ENCODE peak calls at places on chromosomes 6 and 20, in four cellular contexts. N, M, I and P are unnamed samples.

GRCh38 chr6:117976030-117976651 is 69.1 kb downstream of the SLC35F1 start:
- DNase-seq in N (no peak), M (peak; percentile 61), I (no peak), P (no peak)

GRCh38 chr6:122049341-122049740 is 350.1 kb upstream of the HSF2 start:
- DNase-seq in N (no peak), M (no peak), I (peak; percentile 38), P (no peak)

GRCh38 chr20:35568645-35569044 is 26.8 kb downstream of the ERGIC3 start:
- DNase-seq in N (peak; percentile 27), M (peak; percentile 78), I (no peak), P (no peak)

GRCh38 chr20:50153153-50153499 is 397 bp downstream of the PEDS1 start:
- DNase-seq in N (peak; percentile 44), M (no peak), I (no peak), P (peak; percentile 82)

GRCh38 chr6:35568967-35569606 is 56.4 kb upstream of the TULP1 start:
- DNase-seq in N (peak; percentile 58), M (peak; percentile 16), I (no peak), P (peak; percentile 80)

GRCh38 chr20:59438201-59438600 is 137.8 kb downstream of the EDN3 start:
- DNase-seq in N (no peak), M (no peak), I (no peak), P (no peak)

GRCh38 chr20:43243672-43244269 is 54.1 kb upstream of the PTPRT start:
- DNase-seq in N (no peak), M (no peak), I (no peak), P (no peak)

GRCh38 chr6:109260126-109260525 is 122.1 kb downstream of the CD164 start:
- DNase-seq in N (no peak), M (no peak), I (no peak), P (no peak)

GRCh38 chr6:43060034-43060754 is 763 bp downstream of the KLC4 start:
- DNase-seq in N (peak; percentile 88), M (peak; percentile 87), I (no peak), P (no peak)

GRCh38 chr20:26167499-26167898 is 470.8 kb upstream of the ZNF337 start:
- DNase-seq in N (no peak), M (no peak), I (no peak), P (no peak)

GRCh38 chr6:106591111-106591825 is 38.0 kb downstream of the RTN4IP1 start:
- DNase-seq in N (no peak), M (peak; percentile 15), I (no peak), P (no peak)

GRCh38 chr6:143099647-143100046 is 39.0 kb downstream of the AIG1 start:
- DNase-seq in N (no peak), M (no peak), I (no peak), P (no peak)

GRCh38 chr6:13454286-13455221 is 32.8 kb downstream of the GFOD1 start:
- DNase-seq in N (peak; percentile 62), M (no peak), I (no peak), P (peak; percentile 84)

GRCh38 chr20:62618622-62619529 is 23.4 kb upstream of the SLCO4A1 start:
- DNase-seq in N (peak; percentile 20), M (no peak), I (no peak), P (no peak)

GRCh38 chr6:47129129-47129528 is 87.0 kb upstream of the ADGRF1 start:
- DNase-seq in N (no peak), M (no peak), I (no peak), P (no peak)

GRCh38 chr6:33450434-33450833 is 3.9 kb upstream of the ZBTB9 start:
- DNase-seq in N (no peak), M (no peak), I (no peak), P (no peak)

GRCh38 chr6:154962751-154963150 is 32.4 kb upstream of the TIAM2 start:
- DNase-seq in N (no peak), M (peak; percentile 40), I (no peak), P (no peak)

GRCh38 chr6:57198926-57199636 is 23.0 kb downstream of the RAB23 start:
- DNase-seq in N (peak; percentile 53), M (no peak), I (no peak), P (no peak)

GRCh38 chr6:20301256-20301655 is 89.0 kb upstream of the MBOAT1 start:
- DNase-seq in N (no peak), M (no peak), I (no peak), P (no peak)

GRCh38 chr6:170523256-170524187 is 29.6 kb downstream of the PSMB1 start:
- DNase-seq in N (no peak), M (no peak), I (no peak), P (no peak)

GRCh38 chr6:73064261-73064660 is 161.0 kb downstream of the KHDC1L start:
- DNase-seq in N (no peak), M (no peak), I (no peak), P (no peak)

GRCh38 chr6:168640181-168640580 is 199.2 kb downstream of the SMOC2 start:
- DNase-seq in N (no peak), M (no peak), I (no peak), P (no peak)

GRCh38 chr6:46320505-46320904 is 149.7 kb upstream of the ENPP5 start:
- DNase-seq in N (no peak), M (no peak), I (no peak), P (no peak)

GRCh38 chr20:57795347-57795697 is 85.5 kb upstream of the PMEPA1 start:
- DNase-seq in N (no peak), M (peak; percentile 39), I (no peak), P (no peak)
- TF ChIP-seq POLR2A in N (no peak), M (no peak), I (no peak), P (no peak)

DNA sequence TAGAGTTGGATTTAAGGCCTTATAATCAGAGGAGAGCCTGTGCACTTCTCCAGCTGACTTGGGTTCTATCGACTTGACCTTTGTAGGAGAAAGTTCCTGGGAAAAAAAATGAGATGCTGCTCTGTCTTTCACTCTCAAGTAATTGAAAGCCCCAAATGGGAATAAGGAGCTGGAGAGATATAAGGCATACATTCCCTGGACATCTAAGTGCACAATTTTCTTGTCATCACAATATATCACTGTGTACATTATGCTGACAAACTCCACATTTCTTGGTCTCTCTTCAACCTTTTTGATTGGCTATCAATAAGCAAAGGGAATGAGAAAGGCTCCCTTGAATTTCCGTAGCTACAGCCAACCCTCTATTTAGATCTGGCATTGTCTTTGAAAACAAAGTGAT is 450.1 kb upstream of the MAN1A1 start:
- DNase-seq in N (no peak), M (no peak), I (no peak), P (no peak)
- H3K27ac ChIP-seq in N (no peak overlapping the region), M (no peak overlapping the region), I (no peak overlapping the region), P (no peak overlapping the region)

DNA sequence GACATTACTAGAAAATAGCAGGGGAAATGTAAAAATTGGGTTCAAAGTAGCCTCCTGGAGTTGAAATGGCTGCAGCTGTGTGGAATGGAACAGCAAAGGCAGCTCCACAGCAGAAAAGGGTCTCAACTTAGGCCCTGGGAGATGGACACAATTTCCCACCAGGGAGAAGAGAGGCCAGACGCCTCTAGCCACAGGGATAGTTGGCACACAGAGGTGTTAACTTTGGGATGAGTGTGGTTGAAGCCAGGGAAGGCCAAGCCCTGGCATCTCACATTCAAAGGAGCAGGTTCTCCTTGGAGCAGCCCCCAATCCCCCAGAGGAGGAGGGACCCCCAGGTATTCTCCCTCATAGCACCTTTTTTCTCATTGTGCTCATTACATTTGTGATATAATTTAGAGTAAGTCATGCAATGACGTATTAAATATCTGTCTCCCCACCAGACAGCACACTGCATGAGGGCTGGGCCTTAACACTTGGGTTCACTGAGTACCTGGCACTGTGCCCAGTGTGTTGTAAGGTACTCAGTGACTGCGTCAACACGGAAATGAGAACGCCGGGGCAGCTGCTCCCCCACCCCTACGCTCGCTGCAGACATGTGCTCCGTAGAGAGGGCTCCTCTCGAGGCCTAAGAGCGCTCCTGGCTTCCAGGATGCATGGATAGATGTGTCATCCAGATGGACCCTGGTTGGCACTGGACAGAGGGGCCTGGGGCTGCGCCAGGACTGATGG is 76.0 kb upstream of the CD93 start:
- DNase-seq in N (peak; percentile 93), M (peak; percentile 73), I (peak; percentile 48), P (peak; percentile 90)
- TF ChIP-seq EP300 in N (peak; percentile 51), M (no peak), I (no peak), P (peak; percentile 75)

DNA sequence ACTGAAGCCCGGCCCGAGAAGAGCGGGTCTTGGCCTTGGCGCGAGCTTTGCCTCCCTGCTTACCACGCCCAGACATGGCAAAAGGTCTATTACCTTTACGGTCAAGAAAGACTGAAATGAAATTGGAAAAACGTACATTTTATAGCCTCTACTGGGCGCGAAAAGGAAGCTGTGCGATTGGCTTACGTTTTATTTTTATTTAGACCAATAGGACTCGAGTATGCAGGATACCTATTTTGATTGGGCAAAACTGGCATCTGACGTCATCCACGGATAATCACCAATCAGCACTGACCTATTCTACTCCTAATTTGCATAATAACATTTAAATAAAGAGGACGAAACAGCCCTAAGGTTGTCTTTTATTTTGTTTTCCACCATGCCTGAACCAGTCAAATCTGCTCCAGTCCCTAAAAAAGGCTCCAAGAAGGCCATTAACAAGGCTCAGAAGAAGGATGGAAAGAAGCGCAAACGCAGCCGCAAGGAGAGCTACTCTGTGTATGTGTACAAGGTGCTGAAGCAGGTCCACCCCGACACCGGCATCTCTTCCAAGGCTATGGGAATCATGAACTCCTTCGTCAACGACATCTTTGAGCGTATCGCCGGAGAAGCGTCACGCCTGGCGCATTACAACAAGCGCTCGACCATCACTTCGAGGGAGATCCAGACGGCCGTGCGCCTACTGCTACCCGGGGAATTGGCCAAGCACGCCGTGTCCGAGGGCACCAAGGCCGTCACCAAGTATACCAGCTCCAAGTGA is 97.4 kb downstream of the OR2B2 start:
- DNase-seq in N (peak; percentile 84), M (peak; percentile 92), I (peak; percentile 65), P (peak; percentile 86)
- TF ChIP-seq POLR2A in N (peak; percentile 75), M (peak; percentile 85), I (no peak), P (no peak)

DNA sequence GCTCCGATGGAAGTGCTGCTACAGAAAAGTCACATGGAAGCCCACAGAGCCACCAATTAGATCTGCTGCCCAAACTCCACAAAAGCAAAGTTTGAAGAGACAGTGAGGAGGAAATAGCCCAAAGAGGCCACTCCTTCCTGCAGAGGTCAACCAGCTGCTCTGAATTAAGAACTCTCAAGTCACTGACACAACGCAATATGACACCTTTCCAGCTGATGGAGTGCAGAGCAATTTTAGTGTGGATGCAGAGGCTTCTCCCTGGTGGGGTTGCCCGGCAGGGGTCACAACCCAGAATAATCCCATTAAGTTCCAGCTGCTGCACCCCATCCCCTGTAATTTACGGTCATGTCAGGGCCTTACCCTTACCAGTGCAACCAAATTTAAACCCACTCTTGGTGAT is 361.9 kb upstream of the JARID2 start:
- DNase-seq in N (no peak), M (no peak), I (no peak), P (no peak)
- H3K27ac ChIP-seq in N (no peak overlapping the region), M (no peak overlapping the region), I (no peak overlapping the region), P (no peak overlapping the region)

GRCh38 chr6:27126815-27127537 is 120.5 kb upstream of the PRSS16 start:
- DNase-seq in N (peak; percentile 93), M (peak; percentile 85), I (peak; percentile 89), P (peak; percentile 95)
- TF ChIP-seq EP300 in N (no peak), M (no peak), I (no peak), P (no peak)